ENCODE peak calls at places on chromosomes 6 and 20, in nine cellular contexts. B, M, T, N, X, K, C, Q and R are unnamed samples.

GRCh38 chr6:30556714-30556963 is 350 bp upstream of the GNL1 start:
- DNase-seq in B (no peak), M (peak), T (no peak), N (peak), X (peak), K (no peak), C (no peak), Q (no peak), R (no peak)

GRCh38 chr20:18613553-18613952 is 25.7 kb downstream of the DTD1 start:
- DNase-seq in B (peak), M (no peak), T (no peak), N (no peak), X (no peak), K (no peak), C (no peak), Q (no peak), R (no peak)

GRCh38 chr6:104750449-104750848 is 109.3 kb downstream of the HACE1 start:
- DNase-seq in B (no peak), M (no peak), T (no peak), N (no peak), X (no peak), K (peak), C (no peak), Q (no peak), R (no peak)

GRCh38 chr6:122130026-122130348 is 269.5 kb upstream of the HSF2 start:
- DNase-seq in B (no peak), M (no peak), T (no peak), N (no peak), X (no peak), K (no peak), C (no peak), Q (no peak), R (no peak)

GRCh38 chr6:104702126-104702841 is 157.4 kb downstream of the HACE1 start:
- DNase-seq in B (no peak), M (no peak), T (no peak), N (no peak), X (no peak), K (no peak), C (no peak), Q (no peak), R (no peak)

GRCh38 chr20:34768105-34768504 is 57.3 kb downstream of the NCOA6 start:
- DNase-seq in B (peak), M (no peak), T (no peak), N (no peak), X (no peak), K (peak), C (no peak), Q (no peak), R (no peak)

GRCh38 chr6:110221738-110222137 is 41.5 kb downstream of the CDC40 start:
- DNase-seq in B (no peak), M (no peak), T (no peak), N (no peak), X (no peak), K (no peak), C (no peak), Q (no peak), R (no peak)

GRCh38 chr6:129671442-129672344 is 38.3 kb downstream of the ARHGAP18 start:
- DNase-seq in B (peak), M (no peak), T (peak), N (peak), X (peak), K (no peak), C (no peak), Q (no peak), R (no peak)

GRCh38 chr20:8196096-8196495 is 64.0 kb downstream of the PLCB1 start:
- DNase-seq in B (no peak), M (no peak), T (no peak), N (no peak), X (no peak), K (no peak), C (no peak), Q (no peak), R (no peak)

GRCh38 chr20:4942336-4942735 is 59.0 kb downstream of the SLC23A2 start:
- DNase-seq in B (no peak), M (no peak), T (no peak), N (no peak), X (no peak), K (no peak), C (no peak), Q (no peak), R (no peak)

GRCh38 chr6:79762370-79762769 is 131.2 kb downstream of the SH3BGRL2 start:
- DNase-seq in B (peak), M (peak), T (no peak), N (no peak), X (no peak), K (peak), C (no peak), Q (no peak), R (no peak)

GRCh38 chr6:170057034-170057734 is 233.7 kb downstream of the DLL1 start:
- DNase-seq in B (no peak), M (no peak), T (no peak), N (no peak), X (peak), K (no peak), C (no peak), Q (no peak), R (no peak)

GRCh38 chr6:39118921-39119320 is 3.9 kb upstream of the SAYSD1 start:
- DNase-seq in B (no peak), M (no peak), T (no peak), N (no peak), X (no peak), K (no peak), C (no peak), Q (no peak), R (no peak)

GRCh38 chr6:142518126-142518525 is 216.3 kb downstream of the ADGRG6 start:
- DNase-seq in B (no peak), M (no peak), T (no peak), N (no peak), X (no peak), K (no peak), C (no peak), Q (no peak), R (peak)

GRCh38 chr20:41386502-41387427 is 20.1 kb upstream of the EMILIN3 start:
- DNase-seq in B (no peak), M (no peak), T (no peak), N (no peak), X (no peak), K (no peak), C (no peak), Q (no peak), R (no peak)

GRCh38 chr6:16069222-16069621 is 59.7 kb upstream of the MYLIP start:
- DNase-seq in B (no peak), M (no peak), T (no peak), N (no peak), X (no peak), K (no peak), C (no peak), Q (no peak), R (no peak)

GRCh38 chr20:5065489-5066383 is 54.0 kb downstream of the PCNA start:
- DNase-seq in B (peak), M (peak), T (peak), N (no peak), X (peak), K (peak), C (peak), Q (no peak), R (no peak)

GRCh38 chr20:63980317-63980805 is 571 bp upstream of the PRPF6 start:
- DNase-seq in B (no peak), M (no peak), T (peak), N (no peak), X (no peak), K (no peak), C (no peak), Q (no peak), R (no peak)

GRCh38 chr6:139099984-139100383 is 34.9 kb upstream of the HECA start:
- DNase-seq in B (no peak), M (no peak), T (no peak), N (no peak), X (no peak), K (no peak), C (no peak), Q (no peak), R (no peak)